ENCODE peak calls at places on chromosomes 12 and 14, in four cellular contexts. R, E, P and Z are unnamed samples.

GRCh38 chr12:116009805-116010204 is 267.7 kb downstream of the MED13L start:
- DNase-seq in P (no peak), E (no peak), R (no peak), Z (no peak)

GRCh38 chr12:107287436-107288413 is 194.4 kb upstream of the CRY1 start:
- DNase-seq in E (no peak), P (no peak), R (no peak), Z (no peak)

GRCh38 chr12:59833408-59833807 is 237.6 kb downstream of the SLC16A7 start:
- DNase-seq in P (no peak), R (no peak), E (no peak), Z (no peak)

GRCh38 chr12:38736821-38737220 is 168.6 kb downstream of the CPNE8 start:
- DNase-seq in P (no peak), R (peak), E (no peak), Z (no peak)

GRCh38 chr14:38627163-38627562 is 371.3 kb upstream of the CLEC14A start:
- DNase-seq in E (no peak), R (no peak), P (no peak), Z (peak)

GRCh38 chr12:115149685-115150378 is 465.9 kb upstream of the TBX3 start:
- DNase-seq in E (no peak), R (peak), P (no peak), Z (no peak)

GRCh38 chr14:69464829-69465228 is 19.7 kb upstream of the PLEKHD1 start:
- DNase-seq in E (no peak), P (no peak), R (peak), Z (no peak)

GRCh38 chr14:28767851-28768548 is 1.4 kb downstream of the FOXG1 start:
- DNase-seq in R (no peak), E (no peak), P (no peak), Z (no peak)

GRCh38 chr14:105499256-105500035 is 8.4 kb downstream of the TEDC1 start:
- DNase-seq in P (no peak), E (peak), R (no peak), Z (peak)

GRCh38 chr12:96061864-96062453 is 26.6 kb upstream of the LTA4H start:
- DNase-seq in R (peak), P (peak), E (peak), Z (no peak)

GRCh38 chr12:121456551-121456950 is 56.6 kb downstream of the RNF34 start:
- DNase-seq in R (no peak), P (no peak), E (peak), Z (peak)

GRCh38 chr14:96269359-96269710 is 13.3 kb downstream of the BDKRB1 start:
- DNase-seq in P (no peak), E (no peak), R (no peak), Z (no peak)

GRCh38 chr12:94148841-94149780 is 734 bp downstream of the PLXNC1 start:
- DNase-seq in E (peak), R (no peak), P (peak), Z (peak)

GRCh38 chr14:53408175-53408879 is 255.2 kb upstream of the DDHD1 start:
- DNase-seq in E (no peak), R (no peak), P (no peak), Z (no peak)

GRCh38 chr12:4157122-4157521 is 116.4 kb upstream of the CCND2 start:
- DNase-seq in R (no peak), E (no peak), P (no peak), Z (no peak)

GRCh38 chr12:92065018-92065499 is 80.6 kb downstream of the BTG1 start:
- DNase-seq in P (no peak), R (peak), E (no peak), Z (no peak)

GRCh38 chr14:96821501-96821900 is 24.3 kb downstream of the VRK1 start:
- DNase-seq in P (no peak), R (no peak), E (no peak), Z (no peak)

GRCh38 chr12:121033625-121034349 is 5.3 kb downstream of the OASL start:
- DNase-seq in E (peak), R (peak), P (peak), Z (no peak)

GRCh38 chr12:24374452-24374851 is 425.0 kb upstream of the SOX5 start:
- DNase-seq in R (no peak), P (no peak), E (no peak), Z (no peak)

GRCh38 chr12:132488127-132489077 is 1.5 kb upstream of the FBRSL1 start:
- DNase-seq in R (no peak), P (peak), E (no peak), Z (peak)